ENCODE peak calls at places on chromosomes 1 and 21, in five cellular contexts. W, Q, B, A and O are unnamed samples.

GRCh38 chr1:22341791-22342605 is 109.7 kb upstream of the ZBTB40 start:
- DNase-seq in B (peak), Q (no peak), W (peak), A (no peak), O (no peak)

GRCh38 chr1:16012590-16013219 is 5.1 kb downstream of the HSPB7 start:
- DNase-seq in W (peak), A (no peak), Q (peak), B (peak), O (peak)

GRCh38 chr1:113452921-113453770 is 62.8 kb downstream of the MAGI3 start:
- DNase-seq in A (no peak), B (peak), Q (peak), W (peak), O (peak)

GRCh38 chr1:236692128-236692527 is 5.8 kb downstream of the ACTN2 start:
- DNase-seq in B (peak), W (no peak), A (no peak), Q (no peak), O (no peak)

GRCh38 chr1:37761416-37762095 is 3.4 kb downstream of the EPHA10 start:
- DNase-seq in Q (no peak), A (no peak), W (no peak), B (no peak), O (no peak)

GRCh38 chr1:56204206-56204605 is 375.2 kb downstream of the PLPP3 start:
- DNase-seq in A (no peak), W (no peak), Q (no peak), B (no peak), O (no peak)

GRCh38 chr1:9520411-9520810 is 18.9 kb upstream of the SLC25A33 start:
- DNase-seq in Q (no peak), B (no peak), A (no peak), W (no peak), O (no peak)

GRCh38 chr1:90824551-90824950 is 107.4 kb upstream of the BARHL2 start:
- DNase-seq in Q (no peak), B (no peak), W (no peak), A (no peak), O (no peak)

GRCh38 chr1:215257280-215257679 is 174.7 kb downstream of the KCNK2 start:
- DNase-seq in A (no peak), B (no peak), Q (no peak), W (no peak), O (no peak)

GRCh38 chr1:4021895-4022268 is 121.8 kb upstream of the C1orf174 start:
- DNase-seq in Q (no peak), W (no peak), A (no peak), B (no peak), O (no peak)

GRCh38 chr21:16437586-16437985 is 707.8 kb downstream of the USP25 start:
- DNase-seq in Q (no peak), W (peak), A (no peak), B (no peak), O (no peak)

GRCh38 chr1:174114788-174115448 is 44.4 kb upstream of the RABGAP1L start:
- DNase-seq in B (peak), A (peak), W (peak), Q (peak), O (peak)

GRCh38 chr21:44793269-44794030 is 8.2 kb downstream of the UBE2G2 start:
- DNase-seq in B (peak), A (no peak), W (peak), Q (peak), O (peak)

GRCh38 chr1:87787551-87787950 is 458.9 kb downstream of the LMO4 start:
- DNase-seq in Q (no peak), W (no peak), B (peak), A (no peak), O (peak)

GRCh38 chr1:202034683-202035462 is 24.5 kb downstream of the ELF3 start:
- DNase-seq in A (peak), Q (no peak), B (peak), W (no peak), O (peak)

GRCh38 chr1:234533034-234533571 is 54.1 kb upstream of the TARBP1 start:
- DNase-seq in W (peak), Q (no peak), B (no peak), A (peak), O (peak)

GRCh38 chr1:184075040-184076029 is 23.8 kb downstream of the TSEN15 start:
- DNase-seq in Q (peak), B (peak), A (peak), W (peak), O (peak)

GRCh38 chr1:15354580-15354965 is 55.1 kb upstream of the EFHD2 start:
- DNase-seq in B (no peak), W (no peak), A (no peak), Q (no peak), O (peak)

GRCh38 chr1:111133863-111134262 is 6.0 kb downstream of the DRAM2 start:
- DNase-seq in Q (no peak), A (no peak), B (no peak), W (no peak), O (no peak)

GRCh38 chr1:41392528-41392924 is 31.3 kb downstream of the FOXO6 start:
- DNase-seq in B (no peak), Q (no peak), W (no peak), A (no peak), O (peak)

GRCh38 chr1:103111926-103112325 is 3.6 kb upstream of the COL11A1 start:
- DNase-seq in A (no peak), W (peak), B (no peak), Q (no peak), O (no peak)

GRCh38 chr1:244802041-244802440 is 33.4 kb upstream of the COX20 start:
- DNase-seq in B (no peak), Q (no peak), A (no peak), W (no peak), O (no peak)

GRCh38 chr1:156866679-156867015 is 6.0 kb downstream of the NTRK1 start:
- DNase-seq in Q (no peak), B (no peak), W (no peak), A (no peak), O (no peak)

GRCh38 chr21:42841156-42841915 is 38.0 kb downstream of the WDR4 start:
- DNase-seq in A (no peak), B (no peak), W (no peak), Q (no peak), O (no peak)

GRCh38 chr1:27713139-27713725 is 12.5 kb upstream of the FAM76A start:
- DNase-seq in Q (no peak), B (no peak), A (no peak), W (no peak), O (no peak)

GRCh38 chr1:147509786-147510360 is 31.4 kb upstream of the BCL9 start:
- DNase-seq in B (no peak), A (no peak), Q (no peak), W (no peak), O (no peak)

GRCh38 chr1:200262326-200262965 is 147.4 kb downstream of the ZNF281 start:
- DNase-seq in B (peak), W (peak), Q (no peak), A (no peak), O (no peak)

GRCh38 chr1:200257235-200257634 is 152.6 kb downstream of the ZNF281 start:
- DNase-seq in W (no peak), B (peak), A (no peak), Q (no peak), O (no peak)

GRCh38 chr1:200260587-200261335 is 149.1 kb downstream of the ZNF281 start:
- DNase-seq in W (no peak), B (no peak), Q (no peak), A (no peak), O (no peak)

GRCh38 chr1:200263203-200263602 is 146.6 kb downstream of the ZNF281 start:
- DNase-seq in B (no peak), Q (no peak), A (no peak), W (no peak), O (no peak)

GRCh38 chr1:200258447-200259375 is 151.1 kb downstream of the ZNF281 start:
- DNase-seq in Q (no peak), B (peak), A (no peak), W (peak), O (peak)
- H3K4me3 ChIP-seq in Q (no peak), B (no peak), A (no peak), W (no peak), O (no peak)

DNA sequence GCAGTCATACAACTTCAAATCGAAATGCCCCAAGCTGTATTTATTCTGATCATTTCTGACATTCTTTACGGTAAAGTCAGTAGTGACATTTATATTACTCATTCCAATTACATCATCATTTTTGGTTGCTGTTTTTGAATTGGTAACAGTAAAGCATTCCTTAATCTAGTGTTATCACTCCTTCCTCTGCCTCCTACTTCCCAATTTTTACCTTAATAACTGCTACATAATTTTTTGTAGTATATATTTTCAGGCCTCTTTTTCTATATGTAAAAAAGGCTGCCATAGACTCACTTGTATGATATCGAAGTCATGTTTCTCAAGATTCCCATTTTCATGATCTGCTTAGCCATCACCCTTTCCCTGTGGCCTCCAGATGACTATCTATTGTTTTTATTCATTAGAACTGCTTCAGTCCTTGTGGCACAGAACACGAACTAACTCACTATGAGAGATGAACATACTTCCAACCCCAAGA is 167.2 kb downstream of the RUNX1 start:
- DNase-seq in Q (no peak), W (peak), B (no peak), A (no peak), O (peak)
- H3K4me3 ChIP-seq in Q (no peak), W (peak), B (no peak), A (no peak), O (peak)

GRCh38 chr1:67135354-67135753 is 584 bp upstream of the C1orf141 start:
- DNase-seq in B (no peak), Q (no peak), A (no peak), W (no peak), O (peak)
- H3K4me3 ChIP-seq in B (no peak), Q (no peak), A (no peak), W (no peak), O (no peak)

GRCh38 chr1:84433253-84434080 is 35.2 kb downstream of the DNASE2B start:
- DNase-seq in B (peak), W (peak), A (peak), Q (peak), O (peak)
- H3K4me3 ChIP-seq in B (no peak), W (peak), A (no peak), Q (peak), O (no peak)

DNA sequence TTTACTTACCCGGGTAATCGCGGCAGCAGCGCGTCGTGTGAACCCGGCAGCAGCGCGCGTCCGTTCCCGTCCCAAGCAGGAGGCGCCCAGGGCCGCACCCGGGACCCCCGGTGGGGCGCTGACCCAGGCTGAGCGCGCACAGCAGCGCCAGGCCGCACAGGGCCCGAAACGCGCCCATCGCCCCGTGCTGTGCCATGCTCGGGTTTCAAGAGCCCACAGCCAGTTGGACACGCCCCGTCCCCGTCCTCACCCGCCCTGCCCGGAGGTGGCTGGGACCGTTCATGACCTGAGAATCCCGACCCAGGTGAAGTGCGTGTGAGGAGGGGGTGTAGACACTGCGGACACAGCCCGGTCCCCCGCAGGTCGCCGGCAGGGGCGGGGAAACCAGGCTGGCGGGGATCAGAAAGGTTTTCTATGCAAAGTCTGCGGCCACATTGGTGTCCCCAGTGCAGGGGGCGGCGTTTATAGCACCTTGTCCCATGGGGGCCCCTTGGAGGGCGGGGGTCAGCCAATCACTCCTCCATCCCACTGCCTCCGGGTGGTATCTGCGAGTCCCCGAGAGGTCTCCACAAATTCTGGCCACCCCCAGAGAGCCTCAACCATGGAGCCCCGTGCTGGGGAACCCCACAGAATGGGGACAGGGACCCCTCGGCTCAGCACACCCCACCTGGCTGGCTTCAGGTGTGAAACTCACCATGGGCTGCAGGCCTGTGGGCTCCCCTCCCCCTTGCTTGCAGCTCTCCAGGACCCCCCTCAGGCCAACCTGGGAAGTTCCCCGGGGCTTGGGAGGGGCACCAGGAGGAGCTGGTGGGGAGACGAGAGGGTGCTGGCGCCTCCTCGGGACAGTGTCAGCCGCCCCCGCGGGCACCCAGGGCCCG is at the start of gene TNFRSF18:
- DNase-seq in B (peak), Q (peak), A (no peak), W (no peak), O (no peak)
- H3K4me3 ChIP-seq in B (no peak), Q (peak), A (no peak), W (no peak), O (no peak)

GRCh38 chr1:72623299-72623708 is 341.0 kb upstream of the NEGR1 start:
- DNase-seq in W (peak), Q (peak), B (peak), A (no peak), O (peak)
- H3K4me3 ChIP-seq in W (no peak), Q (no peak), B (no peak), A (no peak), O (no peak)

GRCh38 chr1:44418022-44418673 is 13.1 kb downstream of the RNF220 start:
- DNase-seq in B (peak), A (no peak), Q (peak), W (peak), O (no peak)
- H3K4me3 ChIP-seq in B (peak), A (no peak), Q (peak), W (no peak), O (no peak)

GRCh38 chr21:41361053-41361785 is 608 bp upstream of the MX2 start:
- DNase-seq in Q (no peak), A (no peak), W (no peak), B (no peak), O (no peak)

GRCh38 chr21:41360072-41360821 is 1.6 kb upstream of the MX2 start:
- DNase-seq in A (peak), W (no peak), Q (peak), B (peak), O (no peak)

GRCh38 chr21:41363370-41364270 is 1.8 kb downstream of the MX2 start:
- DNase-seq in A (no peak), Q (no peak), B (no peak), W (no peak), O (no peak)

GRCh38 chr21:41362605-41363369 is 960 bp downstream of the MX2 start:
- DNase-seq in A (no peak), W (no peak), B (no peak), Q (no peak), O (no peak)

GRCh38 chr21:41361786-41362604 is at the start of gene MX2:
- DNase-seq in A (peak), W (no peak), B (no peak), Q (no peak), O (no peak)
- H3K4me3 ChIP-seq in A (no peak), W (no peak), B (no peak), Q (no peak), O (no peak)